ENCODE peak calls at places on chromosomes 7 and 10, in six cellular contexts. D is Peyer's patch; I is brain microvascular endothelial cell; S is CD4-positive, alpha-beta T cell; C is HepG2; T is neural progenitor cell. J is an unnamed sample.

GRCh38 chr10:73190188-73190587 is 22.3 kb downstream of the FAM149B1 start:
- DNase-seq in D (no peak), I (no peak), S (no peak), C (no peak), T (no peak), J (no peak)

GRCh38 chr10:34280599-34281374 is 534.3 kb downstream of the PARD3 start:
- DNase-seq in D (no peak), I (peak), S (no peak), C (peak), T (peak), J (peak)

GRCh38 chr10:47241946-47242900 is 57.8 kb upstream of the GDF10 start:
- DNase-seq in D (peak), I (no peak), S (peak), C (no peak), T (no peak), J (no peak)

GRCh38 chr7:31465285-31465684 is 48.6 kb upstream of the ITPRID1 start:
- DNase-seq in D (no peak), I (no peak), S (no peak), C (no peak), T (no peak), J (no peak)

GRCh38 chr10:71351628-71352319 is 32.7 kb downstream of the SLC29A3 start:
- DNase-seq in D (no peak), I (no peak), S (no peak), C (no peak), T (no peak), J (no peak)

GRCh38 chr10:110475722-110476515 is 21.8 kb upstream of the DUSP5 start:
- DNase-seq in D (no peak), I (no peak), S (no peak), C (no peak), T (no peak), J (no peak)

GRCh38 chr7:153061913-153062528 is 302.5 kb downstream of the ACTR3B start:
- DNase-seq in D (no peak), I (no peak), S (no peak), C (peak), T (peak), J (no peak)

GRCh38 chr7:27462575-27463270 is 200.0 kb downstream of the HIBADH start:
- DNase-seq in D (no peak), I (peak), S (no peak), C (no peak), T (no peak), J (no peak)

GRCh38 chr7:140009735-140010134 is 53.0 kb downstream of the PARP12 start:
- DNase-seq in D (peak), I (no peak), S (no peak), C (no peak), T (no peak), J (no peak)

GRCh38 chr7:229184-229964 is 37.0 kb downstream of the FAM20C start:
- DNase-seq in D (peak), I (peak), S (no peak), C (no peak), T (no peak), J (no peak)

GRCh38 chr7:107479303-107479702 is 9.4 kb downstream of the GPR22 start:
- DNase-seq in D (no peak), I (no peak), S (no peak), C (no peak), T (no peak), J (no peak)

GRCh38 chr10:79022565-79023488 is 45.9 kb upstream of the ZMIZ1 start:
- DNase-seq in D (no peak), I (no peak), S (no peak), C (peak), T (peak), J (peak)

GRCh38 chr7:8035647-8036518 is 67.3 kb downstream of the GLCCI1 start:
- DNase-seq in D (no peak), I (peak), S (no peak), C (peak), T (peak), J (peak)

GRCh38 chr7:28440055-28440601 is 27.8 kb downstream of the CREB5 start:
- DNase-seq in D (no peak), I (no peak), S (no peak), C (no peak), T (no peak), J (no peak)

GRCh38 chr10:51706225-51706624 is 6.8 kb upstream of the CSTF2T start:
- DNase-seq in D (peak), I (no peak), S (no peak), C (no peak), T (no peak), J (no peak)

GRCh38 chr10:59109826-59110225 is 66.6 kb upstream of the PHYHIPL start:
- DNase-seq in D (no peak), I (no peak), S (no peak), C (no peak), T (no peak), J (no peak)

GRCh38 chr7:14144538-14144937 is 155.1 kb upstream of the ETV1 start:
- DNase-seq in D (no peak), I (no peak), S (no peak), C (no peak), T (no peak), J (no peak)

GRCh38 chr7:36298145-36298544 is 91.5 kb upstream of the ANLN start:
- DNase-seq in D (no peak), I (no peak), S (no peak), C (no peak), T (no peak), J (no peak)

GRCh38 chr10:103928784-103929183 is 10.8 kb upstream of the STN1 start:
- DNase-seq in D (no peak), I (no peak), S (no peak), C (no peak), T (no peak), J (no peak)

GRCh38 chr10:48543445-48543844 is 61.4 kb downstream of the ARHGAP22 start:
- DNase-seq in D (no peak), I (no peak), S (no peak), C (no peak), T (no peak), J (no peak)

GRCh38 chr10:9227679-9228365 is 1173.3 kb downstream of the GATA3 start:
- DNase-seq in D (no peak), I (no peak), S (no peak), C (no peak), T (no peak), J (no peak)

GRCh38 chr10:4725917-4726606 is 99.9 kb upstream of the AKR1E2 start:
- DNase-seq in D (no peak), I (no peak), S (no peak), C (peak), T (no peak), J (peak)

GRCh38 chr7:90180011-90180585 is 25.8 kb downstream of the STEAP1 start:
- DNase-seq in D (no peak), I (no peak), S (no peak), C (peak), T (no peak), J (no peak)

DNA sequence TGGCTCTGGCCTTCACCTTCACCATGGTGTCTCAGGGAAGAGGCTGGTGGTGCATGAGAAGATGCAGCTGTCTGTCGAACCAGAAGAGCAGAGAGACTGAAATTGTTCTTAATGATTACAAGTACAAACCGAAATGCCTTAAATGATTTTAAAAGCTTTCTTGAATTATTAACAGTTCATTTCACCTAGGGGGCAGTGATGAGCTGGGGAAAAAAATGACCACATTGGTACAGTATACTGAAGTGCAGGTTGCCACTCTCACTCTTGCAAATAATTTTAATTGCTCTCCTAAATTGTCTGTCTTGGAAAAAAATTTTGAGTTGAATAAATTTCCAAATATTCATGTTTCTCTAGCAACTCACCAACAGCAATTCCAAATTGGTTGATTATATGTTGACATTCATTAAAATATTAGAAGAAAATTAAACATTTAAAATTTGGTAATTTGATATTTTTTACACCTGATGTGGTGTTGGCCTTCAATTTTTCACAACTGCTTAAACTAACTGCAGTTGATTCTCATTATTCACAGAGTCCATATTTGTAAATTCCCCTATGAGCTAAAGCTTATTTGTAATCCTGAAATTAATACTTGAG is 692.6 kb downstream of the ZWINT start:
- DNase-seq in D (no peak), I (no peak), S (no peak), C (peak), T (peak), J (peak)
- TF ChIP-seq CTCF in D (no peak), I (peak), S (no peak), C (no peak), T (peak), J (peak)

DNA sequence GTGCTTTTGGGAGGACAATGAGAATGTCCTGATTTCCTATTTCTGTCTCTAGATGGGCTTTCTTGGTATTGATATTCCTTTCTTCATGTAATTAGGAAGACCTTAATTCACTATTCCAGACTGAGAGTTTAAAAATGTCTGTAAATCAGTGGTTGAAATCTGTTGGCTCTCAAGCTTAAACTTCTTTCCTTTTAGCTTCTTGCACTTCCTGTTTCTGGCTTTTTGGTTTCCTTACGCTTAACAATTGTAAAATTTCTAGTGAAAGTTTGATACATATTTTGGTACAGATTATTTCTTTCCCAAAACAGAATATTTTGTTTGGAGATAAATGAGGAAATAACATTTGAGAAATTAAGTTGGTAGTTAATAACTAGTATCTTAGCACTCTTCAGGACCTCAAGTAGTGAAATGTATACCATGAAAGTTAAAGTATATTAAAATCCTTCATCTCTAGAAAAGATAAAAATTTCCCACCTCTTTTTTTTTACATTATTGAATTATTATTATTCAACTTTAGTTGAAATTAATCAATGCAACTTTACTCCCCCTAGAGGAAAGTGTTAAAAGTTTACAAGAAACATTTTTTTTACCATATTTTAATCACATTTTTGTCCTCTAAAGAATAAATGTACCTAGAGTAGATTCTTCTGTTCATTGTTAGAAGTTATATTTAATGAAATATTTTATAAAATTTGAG is 137.2 kb downstream of the PHTF2 start:
- DNase-seq in D (no peak), I (no peak), S (no peak), C (no peak), T (no peak), J (no peak)
- TF ChIP-seq CTCF in D (no peak), I (no peak), S (peak), C (no peak), T (peak), J (no peak)

DNA sequence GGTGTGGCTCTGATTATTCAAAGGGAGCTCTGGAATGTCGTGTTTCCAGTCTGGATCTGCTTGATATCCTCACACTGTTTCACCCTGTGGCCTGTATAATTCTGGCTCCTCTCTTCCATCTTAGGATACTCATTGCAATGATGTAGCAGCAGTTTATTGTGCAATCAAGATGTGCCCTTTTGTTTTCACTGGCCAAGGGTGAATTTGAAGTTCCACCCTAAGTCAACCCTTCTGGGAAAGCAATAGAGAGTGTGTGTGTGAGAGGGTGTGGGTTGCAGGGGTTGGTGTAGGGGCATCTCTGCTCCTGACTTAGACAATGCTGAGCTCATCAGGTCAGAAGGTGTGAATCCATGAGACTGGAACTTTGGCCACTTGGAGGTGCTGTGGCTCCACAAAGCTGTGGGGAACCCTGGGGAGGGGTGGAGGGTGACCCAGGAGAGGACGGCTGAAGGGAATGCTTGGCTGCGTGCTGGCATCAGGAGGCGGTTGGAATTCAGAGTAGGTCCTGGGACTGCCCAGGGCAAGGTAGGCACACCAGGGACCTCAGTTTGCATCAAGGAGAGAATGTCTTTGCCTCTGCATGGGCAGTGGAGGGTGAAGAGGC is 118.0 kb upstream of the PRSS58 start:
- DNase-seq in D (no peak), I (no peak), S (no peak), C (no peak), T (peak), J (no peak)
- TF ChIP-seq CTCF in D (no peak), I (peak), S (no peak), C (peak), T (peak), J (peak)

GRCh38 chr10:132101529-132101928 is 35.8 kb downstream of the JAKMIP3 start:
- DNase-seq in D (peak), I (no peak), S (no peak), C (no peak), T (no peak), J (no peak)
- TF ChIP-seq CTCF in D (no peak), I (no peak), S (no peak), C (peak), T (peak), J (no peak)

GRCh38 chr10:84375011-84375410 is 46.6 kb downstream of the CCSER2 start:
- DNase-seq in D (peak), I (peak), S (no peak), C (peak), T (peak), J (no peak)
- TF ChIP-seq CTCF in D (peak), I (peak), S (peak), C (peak), T (peak), J (peak)

GRCh38 chr10:6408799-6409198 is 171.3 kb downstream of the PRKCQ start:
- DNase-seq in D (no peak), I (no peak), S (no peak), C (no peak), T (no peak), J (no peak)
- TF ChIP-seq CTCF in D (peak), I (no peak), S (no peak), C (no peak), T (peak), J (peak)